ENCODE peak calls at places on chromosomes 7 and 10, in nine cellular contexts. P is GM23248; O is stimulated activated CD8-positive, alpha-beta memory T cell treated with anti-CD3 and anti-CD28 coated beads, Interleukin-4, amount 100 ng/mL, for 24 hours; E is smooth muscle cell of the brain vasculature; N is kidney glomerular epithelial cell; R is activated CD8-positive, alpha-beta memory T cell treated with anti-CD3 and anti-CD28 coated beads for 1 hour; Z is kidney tubule cell; G is foreskin fibroblast; Y is activated CD4-positive, alpha-beta T cell treated with anti-CD3 and anti-CD28 coated beads for 4 hours. C is an unnamed sample.

GRCh38 chr10:112250555-112250954 is 32.6 kb upstream of the TECTB start:
- DNase-seq in P (peak), O (no peak), E (no peak), N (no peak), R (no peak), Z (peak), G (no peak), Y (no peak), C (no peak)

GRCh38 chr10:51832652-51833383 is 133.4 kb upstream of the CSTF2T start:
- DNase-seq in P (peak), O (peak), E (peak), N (peak), R (no peak), Z (peak), G (peak), Y (no peak), C (no peak)

GRCh38 chr10:24929056-24929544 is 23.3 kb downstream of the PRTFDC1 start:
- DNase-seq in P (peak), O (no peak), E (peak), N (no peak), R (no peak), Z (no peak), G (no peak), Y (no peak), C (no peak)

GRCh38 chr10:14959221-14960057 is at the start of gene MEIG1:
- DNase-seq in P (peak), O (peak), E (peak), N (peak), R (peak), Z (peak), G (peak), Y (peak), C (peak)

GRCh38 chr10:119005377-119006043 is 24.0 kb upstream of the NANOS1 start:
- DNase-seq in P (no peak), O (no peak), E (no peak), N (no peak), R (no peak), Z (no peak), G (peak), Y (no peak), C (no peak)

GRCh38 chr7:143237363-143237762 is 15.5 kb downstream of the TAS2R40 start:
- DNase-seq in P (no peak), O (no peak), E (no peak), N (no peak), R (no peak), Z (no peak), G (no peak), Y (no peak), C (no peak)

GRCh38 chr7:10076661-10077300 is 896.9 kb upstream of the PHF14 start:
- DNase-seq in P (no peak), O (no peak), E (no peak), N (no peak), R (no peak), Z (no peak), G (no peak), Y (no peak), C (no peak)

GRCh38 chr7:158815046-158815445 is 14.3 kb downstream of the ESYT2 start:
- DNase-seq in P (no peak), O (no peak), E (peak), N (peak), R (no peak), Z (no peak), G (no peak), Y (no peak), C (no peak)

GRCh38 chr7:18192228-18192627 is 164.6 kb upstream of the PRPS1L1 start:
- DNase-seq in P (no peak), O (no peak), E (no peak), N (no peak), R (no peak), Z (peak), G (no peak), Y (no peak), C (no peak)

GRCh38 chr10:25696013-25696708 is 237.9 kb upstream of the MYO3A start:
- DNase-seq in P (no peak), O (no peak), E (no peak), N (no peak), R (no peak), Z (no peak), G (no peak), Y (no peak), C (no peak)

GRCh38 chr7:128398016-128398840 is 11.6 kb downstream of the IMPDH1 start:
- DNase-seq in P (peak), O (no peak), E (no peak), N (no peak), R (peak), Z (peak), G (peak), Y (no peak), C (peak)

GRCh38 chr7:151426486-151426905 is 13.4 kb downstream of the CRYGN start:
- DNase-seq in P (peak), O (no peak), E (peak), N (peak), R (no peak), Z (peak), G (peak), Y (no peak), C (no peak)

GRCh38 chr7:72336382-72336886 is 75.7 kb downstream of the CALN1 start:
- DNase-seq in P (no peak), O (no peak), E (no peak), N (no peak), R (no peak), Z (no peak), G (no peak), Y (no peak), C (no peak)

GRCh38 chr10:108465871-108466641 is 1301.5 kb upstream of the SORCS1 start:
- DNase-seq in P (peak), O (no peak), E (no peak), N (peak), R (no peak), Z (peak), G (no peak), Y (no peak), C (no peak)

GRCh38 chr10:126836009-126836408 is 69.2 kb upstream of the DOCK1 start:
- DNase-seq in P (no peak), O (no peak), E (no peak), N (no peak), R (no peak), Z (no peak), G (no peak), Y (no peak), C (no peak)

GRCh38 chr7:119522263-119522662 is 750.7 kb upstream of the KCND2 start:
- DNase-seq in P (no peak), O (no peak), E (no peak), N (no peak), R (no peak), Z (no peak), G (no peak), Y (no peak), C (no peak)

GRCh38 chr10:128751284-128751683 is 625.1 kb upstream of the MKI67 start:
- DNase-seq in P (peak), O (no peak), E (no peak), N (no peak), R (no peak), Z (peak), G (no peak), Y (no peak), C (no peak)

GRCh38 chr10:132707776-132708171 is 78.2 kb downstream of the NKX6-2 start:
- DNase-seq in P (no peak), O (no peak), E (no peak), N (no peak), R (no peak), Z (no peak), G (no peak), Y (no peak), C (no peak)

GRCh38 chr7:107891619-107892366 is 810 bp downstream of the DLD start:
- DNase-seq in P (peak), O (no peak), E (no peak), N (no peak), R (no peak), Z (peak), G (no peak), Y (no peak), C (no peak)

GRCh38 chr10:37732685-37733084 is 124.7 kb downstream of the ZNF248 start:
- DNase-seq in P (peak), O (no peak), E (no peak), N (no peak), R (no peak), Z (no peak), G (no peak), Y (no peak), C (no peak)

GRCh38 chr10:36324831-36325230 is 682.7 kb upstream of the FZD8 start:
- DNase-seq in P (no peak), O (no peak), E (no peak), N (no peak), R (no peak), Z (no peak), G (no peak), Y (no peak), C (no peak)

GRCh38 chr7:143285454-143285756 is 647 bp downstream of the TMEM139 start:
- DNase-seq in P (no peak), O (no peak), E (no peak), N (peak), R (no peak), Z (peak), G (no peak), Y (no peak), C (no peak)

C was measured in activated T-cell treated with anti-CD3 and anti-CD28 coated beads, Interleukin-2, amount 50 U/mL, for 4 hours.